ENCODE peak calls at places on chromosomes 11 and 22, in four cellular contexts. One of them, this sample, is unnamed.

GRCh38 chr11:110891411-110891810 is 179.2 kb upstream of the ARHGAP20 start:
- DNase-seq in GM12865: no peak
- DNase-seq in astrocyte of the spinal cord: peak
- DNase-seq in GM23248: peak
- DNase-seq in this sample: no peak

GRCh38 chr22:24819941-24820461 is 14.0 kb downstream of the SGSM1 start:
- DNase-seq in GM12865: no peak
- DNase-seq in astrocyte of the spinal cord: no peak
- DNase-seq in GM23248: peak
- DNase-seq in this sample: no peak

GRCh38 chr11:113293936-113294335 is 20.4 kb upstream of the TTC12 start:
- DNase-seq in GM12865: no peak
- DNase-seq in astrocyte of the spinal cord: no peak
- DNase-seq in GM23248: no peak
- DNase-seq in this sample: no peak

GRCh38 chr11:363948-364761 is 5.1 kb upstream of the B4GALNT4 start:
- DNase-seq in GM12865: peak
- DNase-seq in astrocyte of the spinal cord: no peak
- DNase-seq in GM23248: peak
- DNase-seq in this sample: no peak

GRCh38 chr11:17421781-17422180 is 33.3 kb upstream of the KCNJ11 start:
- DNase-seq in GM12865: no peak
- DNase-seq in astrocyte of the spinal cord: no peak
- DNase-seq in GM23248: no peak
- DNase-seq in this sample: no peak

GRCh38 chr11:59769086-59769485 is 13.9 kb downstream of the STX3 start:
- DNase-seq in GM12865: no peak
- DNase-seq in astrocyte of the spinal cord: no peak
- DNase-seq in GM23248: no peak
- DNase-seq in this sample: no peak

GRCh38 chr22:19240813-19241592 is 50.5 kb downstream of the CLTCL1 start:
- DNase-seq in GM12865: no peak
- DNase-seq in astrocyte of the spinal cord: no peak
- DNase-seq in GM23248: no peak
- DNase-seq in this sample: no peak

GRCh38 chr11:32334822-32335221 is 100.5 kb downstream of the WT1 start:
- DNase-seq in GM12865: peak
- DNase-seq in astrocyte of the spinal cord: no peak
- DNase-seq in GM23248: peak
- DNase-seq in this sample: no peak

GRCh38 chr11:128831781-128832497 is 35.2 kb downstream of the KCNJ1 start:
- DNase-seq in GM12865: peak
- DNase-seq in astrocyte of the spinal cord: no peak
- DNase-seq in GM23248: no peak
- DNase-seq in this sample: peak

GRCh38 chr11:35418847-35419712 is at the start of gene SLC1A2:
- DNase-seq in GM12865: no peak
- DNase-seq in astrocyte of the spinal cord: peak
- DNase-seq in GM23248: peak
- DNase-seq in this sample: no peak

GRCh38 chr11:57311109-57311936 is 13.4 kb downstream of the TNKS1BP1 start:
- DNase-seq in GM12865: peak
- DNase-seq in astrocyte of the spinal cord: peak
- DNase-seq in GM23248: peak
- DNase-seq in this sample: peak

GRCh38 chr11:133507185-133507584 is 25.1 kb downstream of the OPCML start:
- DNase-seq in GM12865: no peak
- DNase-seq in astrocyte of the spinal cord: no peak
- DNase-seq in GM23248: no peak
- DNase-seq in this sample: no peak

GRCh38 chr22:32552540-32552939 is 77.9 kb downstream of the FBXO7 start:
- DNase-seq in GM12865: no peak
- DNase-seq in astrocyte of the spinal cord: no peak
- DNase-seq in GM23248: no peak
- DNase-seq in this sample: no peak

GRCh38 chr11:9150944-9151343 is 59.5 kb upstream of the SCUBE2 start:
- DNase-seq in GM12865: no peak
- DNase-seq in astrocyte of the spinal cord: peak
- DNase-seq in GM23248: peak
- DNase-seq in this sample: no peak

GRCh38 chr22:46444390-46444854 is 93.0 kb downstream of the CELSR1 start:
- DNase-seq in GM12865: no peak
- DNase-seq in astrocyte of the spinal cord: no peak
- DNase-seq in GM23248: no peak
- DNase-seq in this sample: no peak

GRCh38 chr22:49391436-49391835 is 436.2 kb downstream of the BRD1 start:
- DNase-seq in GM12865: no peak
- DNase-seq in astrocyte of the spinal cord: no peak
- DNase-seq in GM23248: no peak
- DNase-seq in this sample: no peak

GRCh38 chr11:35617687-35618496 is at the start of gene FJX1:
- DNase-seq in GM12865: peak
- DNase-seq in astrocyte of the spinal cord: peak
- DNase-seq in GM23248: peak
- DNase-seq in this sample: peak

GRCh38 chr11:45272701-45273100 is 13.4 kb downstream of the SYT13 start:
- DNase-seq in GM12865: no peak
- DNase-seq in astrocyte of the spinal cord: no peak
- DNase-seq in GM23248: no peak
- DNase-seq in this sample: no peak

GRCh38 chr11:73322111-73322985 is 14.3 kb downstream of the ARHGEF17 start:
- DNase-seq in GM12865: peak
- DNase-seq in astrocyte of the spinal cord: peak
- DNase-seq in GM23248: peak
- DNase-seq in this sample: no peak

GRCh38 chr11:1872267-1872985 is 19.3 kb downstream of the PRR33 start:
- DNase-seq in GM12865: no peak
- DNase-seq in astrocyte of the spinal cord: no peak
- DNase-seq in GM23248: no peak
- DNase-seq in this sample: no peak

GRCh38 chr22:44129614-44129976 is 51.1 kb upstream of the PARVG start:
- DNase-seq in GM12865: no peak
- DNase-seq in astrocyte of the spinal cord: peak
- DNase-seq in GM23248: peak
- DNase-seq in this sample: no peak

GRCh38 chr11:93541884-93542752 is 1.1 kb downstream of the SMCO4 start:
- DNase-seq in GM12865: peak
- DNase-seq in astrocyte of the spinal cord: peak
- DNase-seq in GM23248: peak
- DNase-seq in this sample: no peak

GRCh38 chr11:93290061-93290460 is 40.5 kb upstream of the DEUP1 start:
- DNase-seq in GM12865: no peak
- DNase-seq in astrocyte of the spinal cord: no peak
- DNase-seq in GM23248: no peak
- DNase-seq in this sample: no peak

GRCh38 chr11:88103337-88104206 is 71.7 kb downstream of the RAB38 start:
- DNase-seq in GM12865: peak
- DNase-seq in astrocyte of the spinal cord: peak
- DNase-seq in GM23248: peak
- DNase-seq in this sample: peak

GRCh38 chr11:128879817-128880216 is 11.3 kb upstream of the KCNJ5 start:
- DNase-seq in GM12865: no peak
- DNase-seq in astrocyte of the spinal cord: no peak
- DNase-seq in GM23248: peak
- DNase-seq in this sample: no peak

GRCh38 chr11:16881074-16881709 is 133.0 kb downstream of the PLEKHA7 start:
- DNase-seq in GM12865: peak
- DNase-seq in astrocyte of the spinal cord: peak
- DNase-seq in GM23248: peak
- DNase-seq in this sample: no peak

GRCh38 chr11:64854534-64855502 is 10.4 kb upstream of the CDC42BPG start:
- DNase-seq in GM12865: no peak
- DNase-seq in astrocyte of the spinal cord: peak
- DNase-seq in GM23248: peak
- DNase-seq in this sample: no peak

GRCh38 chr11:119506436-119506835 is 83.5 kb upstream of the THY1 start:
- DNase-seq in GM12865: no peak
- DNase-seq in astrocyte of the spinal cord: no peak
- DNase-seq in GM23248: no peak
- DNase-seq in this sample: no peak

GRCh38 chr11:63958013-63958412 is 16.4 kb upstream of the COX8A start:
- DNase-seq in GM12865: no peak
- DNase-seq in astrocyte of the spinal cord: no peak
- DNase-seq in GM23248: no peak
- DNase-seq in this sample: peak

GRCh38 chr11:19849947-19850593 is 137.4 kb downstream of the NAV2 start:
- DNase-seq in GM12865: no peak
- DNase-seq in astrocyte of the spinal cord: no peak
- DNase-seq in GM23248: peak
- DNase-seq in this sample: no peak

GRCh38 chr11:85810521-85810870 is 445 bp downstream of the SYTL2 start:
- DNase-seq in GM12865: no peak
- DNase-seq in astrocyte of the spinal cord: no peak
- DNase-seq in GM23248: no peak
- DNase-seq in this sample: no peak

GRCh38 chr11:73629907-73630306 is 16.5 kb upstream of the PLEKHB1 start:
- DNase-seq in GM12865: no peak
- DNase-seq in astrocyte of the spinal cord: no peak
- DNase-seq in GM23248: no peak
- DNase-seq in this sample: no peak

GRCh38 chr11:71580057-71581003 is 2.3 kb downstream of the KRTAP5-11 start:
- DNase-seq in GM12865: peak
- DNase-seq in astrocyte of the spinal cord: peak
- DNase-seq in GM23248: peak
- DNase-seq in this sample: peak

GRCh38 chr11:19088791-19089190 is 28.2 kb upstream of the ZDHHC13 start:
- DNase-seq in GM12865: no peak
- DNase-seq in astrocyte of the spinal cord: no peak
- DNase-seq in GM23248: no peak
- DNase-seq in this sample: no peak

DNA sequence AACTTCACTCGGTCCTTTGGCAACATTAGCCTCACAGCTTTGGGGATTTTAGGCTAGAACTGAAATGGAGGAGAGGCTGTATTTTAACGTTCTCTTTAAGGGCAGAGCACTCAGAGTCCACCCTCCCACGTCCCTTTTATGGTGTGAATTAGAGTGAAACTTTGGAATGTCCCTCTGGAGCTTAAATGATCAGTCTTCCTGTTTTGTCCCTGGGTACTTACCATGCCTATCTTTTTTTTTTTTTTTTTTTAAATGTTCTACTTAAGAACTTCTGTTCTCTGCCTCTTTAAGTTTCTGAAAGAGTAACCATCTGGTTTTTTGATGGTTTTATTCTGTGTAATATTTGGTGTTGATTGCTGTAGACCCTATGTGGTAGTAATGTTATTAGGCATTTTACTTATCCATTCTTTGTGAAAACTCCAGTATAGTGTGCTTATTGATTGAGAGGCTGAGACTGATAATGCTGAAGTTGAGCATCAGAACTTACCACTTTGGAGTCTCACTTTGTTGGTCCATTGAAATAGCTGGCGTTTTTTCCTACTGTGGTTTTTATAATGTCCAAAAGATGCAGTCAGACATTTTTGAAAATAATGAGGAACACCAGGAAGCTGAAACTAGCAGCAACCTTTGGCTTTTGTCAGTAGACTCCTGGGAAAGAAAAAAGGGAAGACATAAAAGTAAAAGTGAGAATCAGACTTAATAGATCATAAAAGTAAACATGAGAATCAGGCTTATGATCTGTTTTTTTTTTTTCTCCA is 11.6 kb downstream of the UVRAG start:
- DNase-seq in GM12865: peak
- DNase-seq in astrocyte of the spinal cord: no peak
- DNase-seq in GM23248: peak
- DNase-seq in this sample: no peak
- H3K4me3 ChIP-seq in GM12865: no peak
- H3K4me3 ChIP-seq in astrocyte of the spinal cord: no peak
- H3K4me3 ChIP-seq in GM23248: peak
- H3K4me3 ChIP-seq in this sample: no peak

GRCh38 chr11:126465573-126466287 is 110.2 kb downstream of the ST3GAL4 start:
- DNase-seq in GM12865: peak
- DNase-seq in astrocyte of the spinal cord: no peak
- DNase-seq in GM23248: peak
- DNase-seq in this sample: peak
- H3K4me3 ChIP-seq in GM12865: no peak
- H3K4me3 ChIP-seq in astrocyte of the spinal cord: no peak
- H3K4me3 ChIP-seq in GM23248: no peak
- H3K4me3 ChIP-seq in this sample: no peak

DNA sequence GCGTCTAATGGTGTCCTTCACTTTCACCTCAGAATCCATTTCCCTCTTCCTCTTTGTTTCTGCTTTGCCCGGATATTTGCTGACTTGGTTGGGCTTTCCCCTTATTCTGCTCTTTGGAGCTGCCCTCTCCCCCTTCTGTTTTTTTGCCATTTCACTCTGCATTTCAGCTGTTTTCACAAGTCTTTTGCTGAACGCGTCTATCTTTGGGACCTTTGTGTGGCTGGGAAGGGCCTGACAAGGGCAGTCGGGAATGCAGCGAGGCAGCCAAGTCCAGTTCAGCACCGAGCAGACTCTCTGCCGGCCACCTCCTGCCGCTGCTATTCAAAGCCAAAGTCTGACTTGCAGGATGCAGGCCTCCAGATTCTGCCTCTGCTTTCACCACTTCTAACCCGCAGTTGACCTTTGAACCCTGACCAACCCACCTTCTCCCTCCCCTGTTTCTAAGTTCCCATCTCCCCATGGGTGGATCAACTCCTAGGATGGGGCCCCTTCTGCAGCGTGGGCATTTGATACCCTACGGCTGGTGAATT is 38.2 kb downstream of the FEZ1 start:
- DNase-seq in GM12865: no peak
- DNase-seq in astrocyte of the spinal cord: peak
- DNase-seq in GM23248: peak
- DNase-seq in this sample: no peak
- H3K4me3 ChIP-seq in GM12865: no peak
- H3K4me3 ChIP-seq in astrocyte of the spinal cord: no peak
- H3K4me3 ChIP-seq in GM23248: peak
- H3K4me3 ChIP-seq in this sample: no peak

GRCh38 chr11:60786811-60787567 is 1.9 kb downstream of the MS4A10 start:
- DNase-seq in GM12865: no peak
- DNase-seq in astrocyte of the spinal cord: peak
- DNase-seq in GM23248: peak
- DNase-seq in this sample: no peak

GRCh38 chr11:60785806-60786361 is 751 bp downstream of the MS4A10 start:
- DNase-seq in GM12865: no peak
- DNase-seq in astrocyte of the spinal cord: peak
- DNase-seq in GM23248: peak
- DNase-seq in this sample: no peak

GRCh38 chr11:60783911-60784310 is 1.2 kb upstream of the MS4A10 start:
- DNase-seq in GM12865: no peak
- DNase-seq in astrocyte of the spinal cord: no peak
- DNase-seq in GM23248: no peak
- DNase-seq in this sample: no peak

GRCh38 chr11:60783141-60783484 is 2.0 kb upstream of the MS4A10 start:
- DNase-seq in GM12865: no peak
- DNase-seq in astrocyte of the spinal cord: no peak
- DNase-seq in GM23248: no peak
- DNase-seq in this sample: no peak

DNA sequence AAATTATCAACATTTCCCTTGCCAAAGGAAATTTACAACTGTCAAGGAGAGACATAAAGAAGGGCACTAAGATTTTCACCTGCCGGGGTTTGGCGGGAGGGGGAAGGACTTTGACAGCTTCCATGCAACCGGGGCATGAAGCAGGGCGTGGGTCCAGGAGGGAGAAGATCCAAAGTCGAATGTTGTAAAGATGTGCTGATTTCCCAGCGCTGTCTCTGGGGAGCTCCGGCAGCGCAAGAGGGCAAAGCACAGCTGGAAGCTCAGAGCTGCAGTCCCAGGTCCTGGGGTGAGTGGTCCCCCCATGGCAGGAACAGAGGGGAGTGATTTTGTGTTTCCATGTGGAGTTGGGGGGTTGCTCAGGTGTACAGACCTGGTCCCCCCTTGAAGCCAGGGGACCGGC is at the start of gene MS4A10:
- DNase-seq in GM12865: no peak
- DNase-seq in astrocyte of the spinal cord: no peak
- DNase-seq in GM23248: no peak
- DNase-seq in this sample: no peak
- H3K4me3 ChIP-seq in GM12865: no peak
- H3K4me3 ChIP-seq in astrocyte of the spinal cord: no peak
- H3K4me3 ChIP-seq in GM23248: no peak
- H3K4me3 ChIP-seq in this sample: no peak